ENCODE peak calls at places on chromosomes 2 and 18, in six cellular contexts. O, V, Q, N, H and P are unnamed samples.

GRCh38 chr18:48951448-48952286 is 902 bp upstream of the SMAD7 start:
- DNase-seq in Q (peak; percentile 82), V (no peak), O (no peak), H (peak; percentile 92), N (peak; percentile 82), P (no peak)

GRCh38 chr2:119678021-119678656 is 862 bp upstream of the TMEM177 start:
- DNase-seq in Q (no peak), N (peak; percentile 70), O (no peak), H (peak; percentile 49), V (no peak), P (no peak)

GRCh38 chr2:58235988-58236387 is 5.1 kb downstream of the FANCL start:
- DNase-seq in Q (no peak), H (no peak), N (no peak), O (no peak), V (no peak), P (no peak)

GRCh38 chr18:46435031-46435430 is 222.0 kb downstream of the LOXHD1 start:
- DNase-seq in Q (no peak), O (no peak), H (no peak), N (no peak), V (no peak), P (no peak)

GRCh38 chr2:72035518-72036172 is 112.0 kb downstream of the CYP26B1 start:
- DNase-seq in O (no peak), N (no peak), Q (peak; percentile 27), V (no peak), H (peak; percentile 4), P (no peak)

GRCh38 chr18:60675801-60676200 is 303.2 kb upstream of the MC4R start:
- DNase-seq in O (no peak), H (no peak), N (no peak), V (no peak), Q (no peak), P (no peak)

GRCh38 chr2:218367415-218368149 is 10.9 kb downstream of the CATIP start:
- DNase-seq in O (peak; percentile 60), V (peak; percentile 34), H (peak; percentile 84), N (no peak), Q (peak; percentile 91), P (no peak)

GRCh38 chr2:152738438-152738837 is 20.0 kb downstream of the ARL6IP6 start:
- DNase-seq in O (no peak), Q (no peak), V (no peak), H (no peak), N (no peak), P (no peak)

GRCh38 chr2:43323810-43324588 is 97.6 kb upstream of the ZFP36L2 start:
- DNase-seq in H (no peak), N (no peak), O (no peak), Q (no peak), V (no peak), P (no peak)

GRCh38 chr2:108069515-108070310 is 83.4 kb downstream of the SLC5A7 start:
- DNase-seq in H (no peak), V (no peak), O (no peak), N (peak; percentile 10), Q (peak; percentile 2), P (no peak)

GRCh38 chr2:9094117-9094516 is 90.6 kb upstream of the MBOAT2 start:
- DNase-seq in V (no peak), N (no peak), H (peak; percentile 18), Q (no peak), O (no peak), P (no peak)

GRCh38 chr18:70457788-70458187 is 168.9 kb downstream of the SOCS6 start:
- DNase-seq in O (no peak), V (no peak), H (no peak), Q (no peak), N (no peak), P (no peak)

GRCh38 chr2:26184555-26185303 is 11.8 kb downstream of the GAREM2 start:
- DNase-seq in V (peak; percentile 46), Q (peak; percentile 92), O (peak; percentile 15), N (no peak), H (peak; percentile 35), P (no peak)

GRCh38 chr2:134479696-134480330 is 225.9 kb downstream of the MGAT5 start:
- DNase-seq in O (no peak), V (no peak), Q (no peak), N (no peak), H (no peak), P (no peak)

GRCh38 chr2:172102159-172102857 is 392 bp downstream of the DLX2 start:
- DNase-seq in H (no peak), V (no peak), Q (peak; percentile 89), N (no peak), O (no peak), P (no peak)

GRCh38 chr2:197107291-197108269 is 181.1 kb upstream of the PGAP1 start:
- DNase-seq in H (no peak), V (no peak), N (no peak), Q (no peak), O (no peak), P (no peak)

GRCh38 chr18:49804096-49804495 is 9.2 kb downstream of the ACAA2 start:
- DNase-seq in N (no peak), Q (no peak), V (no peak), O (no peak), H (no peak), P (no peak)

GRCh38 chr2:239268082-239268481 is 132.7 kb downstream of the HDAC4 start:
- DNase-seq in H (no peak), O (no peak), Q (no peak), V (no peak), N (no peak), P (no peak)

GRCh38 chr18:3654442-3655253 is 204.7 kb downstream of the TGIF1 start:
- DNase-seq in O (no peak), N (peak; percentile 72), V (no peak), H (peak; percentile 29), Q (peak; percentile 61), P (no peak)

GRCh38 chr2:147543056-147543455 is 301.8 kb upstream of the ACVR2A start:
- DNase-seq in N (no peak), H (no peak), O (no peak), V (no peak), Q (no peak), P (no peak)

GRCh38 chr2:55478610-55479301 is 40.8 kb upstream of the CFAP36 start:
- DNase-seq in H (no peak), O (no peak), V (no peak), Q (peak; percentile 33), N (no peak), P (no peak)

GRCh38 chr18:33034941-33035340 is 262.1 kb upstream of the KLHL14 start:
- DNase-seq in V (no peak), H (no peak), Q (no peak), O (no peak), N (no peak), P (no peak)

GRCh38 chr2:171347591-171348032 is 86.2 kb downstream of the METTL8 start:
- DNase-seq in N (no peak), O (peak; percentile 28), H (no peak), Q (no peak), V (no peak), P (peak; percentile 64)

GRCh38 chr2:7161501-7161900 is 244.3 kb downstream of the RNF144A start:
- DNase-seq in V (no peak), N (no peak), O (no peak), Q (no peak), H (no peak), P (no peak)

GRCh38 chr2:10813085-10813748 is 632 bp upstream of the PDIA6 start:
- DNase-seq in V (no peak), H (no peak), Q (no peak), N (no peak), O (no peak), P (no peak)

GRCh38 chr2:221676566-221677172 is 104.6 kb upstream of the EPHA4 start:
- DNase-seq in Q (no peak), V (no peak), H (no peak), O (no peak), N (no peak), P (no peak)

GRCh38 chr2:223010641-223011040 is 41.3 kb upstream of the KCNE4 start:
- DNase-seq in Q (no peak), H (no peak), N (no peak), O (no peak), V (no peak), P (no peak)

GRCh38 chr2:239383796-239384156 is 17.0 kb downstream of the HDAC4 start:
- DNase-seq in O (no peak), N (no peak), H (no peak), Q (no peak), V (no peak), P (no peak)

GRCh38 chr18:25786778-25787177 is 303.6 kb downstream of the SS18 start:
- DNase-seq in Q (no peak), H (no peak), O (no peak), N (no peak), V (no peak), P (no peak)

GRCh38 chr2:133422946-133423345 is 145.3 kb downstream of the NCKAP5 start:
- DNase-seq in Q (no peak), O (no peak), V (no peak), N (no peak), H (no peak), P (no peak)

GRCh38 chr18:6681331-6681875 is 48.1 kb upstream of the ARHGAP28 start:
- DNase-seq in H (no peak), V (no peak), Q (no peak), N (no peak), O (no peak), P (no peak)

GRCh38 chr18:6679201-6679600 is 50.3 kb upstream of the ARHGAP28 start:
- DNase-seq in O (no peak), V (no peak), Q (no peak), N (no peak), H (no peak), P (no peak)

GRCh38 chr18:6682437-6683111 is 46.9 kb upstream of the ARHGAP28 start:
- DNase-seq in N (no peak), V (no peak), Q (peak; percentile 73), H (no peak), O (no peak), P (no peak)

GRCh38 chr18:6683112-6683876 is 46.2 kb upstream of the ARHGAP28 start:
- DNase-seq in H (peak; percentile 44), N (no peak), Q (peak; percentile 96), V (no peak), O (no peak), P (no peak)
- TF ChIP-seq SIN3A in H (no peak), N (no peak), Q (no peak), V (no peak), O (no peak), P (no peak)

GRCh38 chr2:23900133-23900926 is 26.6 kb downstream of the ATAD2B start:
- DNase-seq in Q (peak; percentile 24), H (no peak), O (peak; percentile 33), N (no peak), V (no peak), P (peak; percentile 50)
- H3K27ac ChIP-seq in Q (peak overlapping the region; percentile 16), H (peak overlapping the region; percentile 52), O (peak overlapping the region; percentile 32), N (no peak overlapping the region), V (no peak overlapping the region), P (peak overlapping the region; percentile 52)

DNA sequence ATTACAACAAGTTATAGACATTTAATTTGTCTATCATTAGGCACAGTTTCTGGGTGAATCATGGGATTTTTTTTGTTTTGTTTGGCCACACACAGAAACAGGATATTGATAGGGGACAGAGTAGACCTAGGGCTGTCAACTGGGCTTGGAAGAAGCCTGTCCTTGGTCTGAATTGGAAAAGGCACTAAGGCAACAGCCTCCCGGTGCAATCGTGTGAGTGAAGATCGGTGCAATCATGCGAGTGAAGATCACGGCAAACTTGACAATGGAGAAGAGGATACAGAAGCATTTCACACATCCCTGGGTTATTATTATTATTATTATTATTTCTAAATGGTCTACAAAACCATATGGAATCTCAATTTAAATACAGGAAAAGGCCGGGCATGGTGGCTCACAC is 94.5 kb downstream of the ACKR3 start:
- DNase-seq in H (no peak), Q (no peak), V (no peak), O (no peak), N (no peak), P (no peak)
- H3K4me1 ChIP-seq in H (no peaks in the 10 kb centered on the region), Q (no peaks in the 10 kb centered on the region), V (peaks cover 10% of the 10 kb centered on the region), O (peaks cover 4% of the 10 kb centered on the region), N (no peaks in the 10 kb centered on the region), P (no peaks in the 10 kb centered on the region)

GRCh38 chr2:156110890-156111289 is 221.6 kb downstream of the NR4A2 start:
- DNase-seq in Q (peak; percentile 34), V (no peak), O (peak; percentile 37), H (peak; percentile 5), N (peak; percentile 24), P (no peak)
- TF ChIP-seq SIN3A in Q (no peak), V (no peak), O (no peak), H (no peak), N (no peak), P (no peak)